ENCODE peak calls at places on chromosomes 6 and 20, in nine cellular contexts. One of them, this sample, is unnamed.
A peak's percentile ranks its signal among the peaks of the same experiment; 100 is the strongest.

GRCh38 chr20:15700147-15700765 is 873.0 kb downstream of the KIF16B start:
- DNase-seq in RCC 7860: no peak
- DNase-seq in glutamatergic neuron: peak; percentile 38
- DNase-seq in GM13976: no peak
- DNase-seq in HAP-1: no peak
- DNase-seq in ACHN: no peak
- DNase-seq in adrenal gland: no peak
- DNase-seq in non-pigmented ciliary epithelial cell: no peak
- DNase-seq in SK-N-MC: no peak
- DNase-seq in this sample: no peak

GRCh38 chr20:53763707-53764415 is 170.2 kb upstream of the ZNF217 start:
- DNase-seq in glutamatergic neuron: no peak
- DNase-seq in RCC 7860: no peak
- DNase-seq in adrenal gland: no peak
- DNase-seq in SK-N-MC: no peak
- DNase-seq in ACHN: no peak
- DNase-seq in HAP-1: peak; percentile 82
- DNase-seq in non-pigmented ciliary epithelial cell: no peak
- DNase-seq in GM13976: no peak
- DNase-seq in this sample: no peak

GRCh38 chr20:32524871-32525501 is 60.1 kb downstream of the NOL4L start:
- DNase-seq in RCC 7860: peak; percentile 36
- DNase-seq in SK-N-MC: no peak
- DNase-seq in GM13976: no peak
- DNase-seq in ACHN: no peak
- DNase-seq in adrenal gland: peak; percentile 84
- DNase-seq in non-pigmented ciliary epithelial cell: no peak
- DNase-seq in glutamatergic neuron: peak; percentile 29
- DNase-seq in HAP-1: no peak
- DNase-seq in this sample: peak; percentile 92

GRCh38 chr6:47392251-47392650 is 82.5 kb upstream of the TNFRSF21 start:
- DNase-seq in HAP-1: no peak
- DNase-seq in SK-N-MC: no peak
- DNase-seq in ACHN: no peak
- DNase-seq in GM13976: no peak
- DNase-seq in RCC 7860: no peak
- DNase-seq in non-pigmented ciliary epithelial cell: no peak
- DNase-seq in adrenal gland: no peak
- DNase-seq in glutamatergic neuron: no peak
- DNase-seq in this sample: no peak

GRCh38 chr6:138086573-138087196 is 20.5 kb downstream of the PERP start:
- DNase-seq in adrenal gland: no peak
- DNase-seq in SK-N-MC: no peak
- DNase-seq in ACHN: no peak
- DNase-seq in glutamatergic neuron: no peak
- DNase-seq in non-pigmented ciliary epithelial cell: peak; percentile 42
- DNase-seq in RCC 7860: no peak
- DNase-seq in HAP-1: no peak
- DNase-seq in GM13976: no peak
- DNase-seq in this sample: no peak

GRCh38 chr6:40710626-40711354 is 123.6 kb upstream of the LRFN2 start:
- DNase-seq in SK-N-MC: no peak
- DNase-seq in glutamatergic neuron: no peak
- DNase-seq in ACHN: no peak
- DNase-seq in HAP-1: no peak
- DNase-seq in non-pigmented ciliary epithelial cell: no peak
- DNase-seq in RCC 7860: no peak
- DNase-seq in GM13976: no peak
- DNase-seq in adrenal gland: no peak
- DNase-seq in this sample: no peak

GRCh38 chr6:40815731-40816130 is 223.3 kb downstream of the UNC5CL start:
- DNase-seq in RCC 7860: no peak
- DNase-seq in glutamatergic neuron: no peak
- DNase-seq in adrenal gland: no peak
- DNase-seq in SK-N-MC: no peak
- DNase-seq in ACHN: no peak
- DNase-seq in HAP-1: no peak
- DNase-seq in non-pigmented ciliary epithelial cell: no peak
- DNase-seq in GM13976: no peak
- DNase-seq in this sample: no peak

GRCh38 chr20:62350098-62350628 is 16.9 kb downstream of the LAMA5 start:
- DNase-seq in glutamatergic neuron: peak; percentile 14
- DNase-seq in GM13976: no peak
- DNase-seq in ACHN: peak; percentile 55
- DNase-seq in non-pigmented ciliary epithelial cell: no peak
- DNase-seq in SK-N-MC: no peak
- DNase-seq in RCC 7860: peak; percentile 24
- DNase-seq in HAP-1: no peak
- DNase-seq in adrenal gland: no peak
- DNase-seq in this sample: peak; percentile 88

GRCh38 chr6:125913864-125914351 is 42.7 kb upstream of the HINT3 start:
- DNase-seq in RCC 7860: peak; percentile 36
- DNase-seq in GM13976: no peak
- DNase-seq in adrenal gland: peak; percentile 56
- DNase-seq in ACHN: peak; percentile 87
- DNase-seq in HAP-1: peak; percentile 49
- DNase-seq in SK-N-MC: no peak
- DNase-seq in non-pigmented ciliary epithelial cell: peak; percentile 89
- DNase-seq in glutamatergic neuron: no peak
- DNase-seq in this sample: no peak

GRCh38 chr6:51936536-51936935 is 150.9 kb downstream of the PKHD1 start:
- DNase-seq in HAP-1: peak; percentile 23
- DNase-seq in adrenal gland: no peak
- DNase-seq in GM13976: no peak
- DNase-seq in SK-N-MC: no peak
- DNase-seq in glutamatergic neuron: no peak
- DNase-seq in non-pigmented ciliary epithelial cell: no peak
- DNase-seq in RCC 7860: no peak
- DNase-seq in ACHN: no peak
- DNase-seq in this sample: no peak

GRCh38 chr6:140105857-140106256 is 731.4 kb upstream of the CITED2 start:
- DNase-seq in GM13976: no peak
- DNase-seq in HAP-1: peak; percentile 49
- DNase-seq in glutamatergic neuron: peak; percentile 17
- DNase-seq in RCC 7860: no peak
- DNase-seq in SK-N-MC: peak; percentile 61
- DNase-seq in ACHN: peak; percentile 20
- DNase-seq in non-pigmented ciliary epithelial cell: no peak
- DNase-seq in adrenal gland: no peak
- DNase-seq in this sample: peak; percentile 33

GRCh38 chr20:4160761-4161305 is 145.5 kb upstream of the RNF24 start:
- DNase-seq in SK-N-MC: peak; percentile 32
- DNase-seq in glutamatergic neuron: peak; percentile 63
- DNase-seq in GM13976: no peak
- DNase-seq in adrenal gland: peak; percentile 50
- DNase-seq in ACHN: no peak
- DNase-seq in RCC 7860: peak; percentile 44
- DNase-seq in HAP-1: no peak
- DNase-seq in non-pigmented ciliary epithelial cell: no peak
- DNase-seq in this sample: peak; percentile 63

GRCh38 chr6:158813032-158813431 is 6.1 kb downstream of the EZR start:
- DNase-seq in GM13976: no peak
- DNase-seq in non-pigmented ciliary epithelial cell: no peak
- DNase-seq in glutamatergic neuron: no peak
- DNase-seq in adrenal gland: peak; percentile 18
- DNase-seq in ACHN: no peak
- DNase-seq in HAP-1: no peak
- DNase-seq in RCC 7860: no peak
- DNase-seq in SK-N-MC: no peak
- DNase-seq in this sample: no peak

GRCh38 chr6:32627831-32628230 is 9.4 kb upstream of the HLA-DQA1 start:
- DNase-seq in non-pigmented ciliary epithelial cell: peak; percentile 9
- DNase-seq in HAP-1: no peak
- DNase-seq in adrenal gland: peak; percentile 60
- DNase-seq in glutamatergic neuron: no peak
- DNase-seq in ACHN: peak; percentile 35
- DNase-seq in SK-N-MC: no peak
- DNase-seq in RCC 7860: no peak
- DNase-seq in GM13976: peak; percentile 37
- DNase-seq in this sample: peak; percentile 32

GRCh38 chr6:5084787-5085637 is at the start of gene PPP1R3G:
- DNase-seq in HAP-1: peak; percentile 43
- DNase-seq in RCC 7860: no peak
- DNase-seq in ACHN: peak; percentile 66
- DNase-seq in non-pigmented ciliary epithelial cell: no peak
- DNase-seq in SK-N-MC: no peak
- DNase-seq in adrenal gland: peak; percentile 78
- DNase-seq in glutamatergic neuron: peak; percentile 48
- DNase-seq in GM13976: peak; percentile 76
- DNase-seq in this sample: peak; percentile 33

GRCh38 chr20:43904195-43904594 is 10.5 kb upstream of the TOX2 start:
- DNase-seq in non-pigmented ciliary epithelial cell: no peak
- DNase-seq in adrenal gland: no peak
- DNase-seq in RCC 7860: no peak
- DNase-seq in glutamatergic neuron: no peak
- DNase-seq in SK-N-MC: no peak
- DNase-seq in ACHN: no peak
- DNase-seq in HAP-1: peak; percentile 65
- DNase-seq in GM13976: no peak
- DNase-seq in this sample: no peak

GRCh38 chr20:49674383-49675352 is 39.0 kb downstream of the B4GALT5 start:
- DNase-seq in HAP-1: peak; percentile 62
- DNase-seq in GM13976: no peak
- DNase-seq in SK-N-MC: no peak
- DNase-seq in glutamatergic neuron: no peak
- DNase-seq in adrenal gland: no peak
- DNase-seq in non-pigmented ciliary epithelial cell: no peak
- DNase-seq in ACHN: peak; percentile 91
- DNase-seq in RCC 7860: peak; percentile 94
- DNase-seq in this sample: no peak

GRCh38 chr20:38805502-38805957 is at the start of gene PPP1R16B:
- DNase-seq in non-pigmented ciliary epithelial cell: no peak
- DNase-seq in RCC 7860: no peak
- DNase-seq in ACHN: no peak
- DNase-seq in SK-N-MC: no peak
- DNase-seq in adrenal gland: peak; percentile 36
- DNase-seq in GM13976: peak; percentile 88
- DNase-seq in HAP-1: peak; percentile 83
- DNase-seq in glutamatergic neuron: peak; percentile 71
- DNase-seq in this sample: peak; percentile 33

GRCh38 chr6:69421986-69422385 is 374.8 kb downstream of the LMBRD1 start:
- DNase-seq in non-pigmented ciliary epithelial cell: no peak
- DNase-seq in GM13976: no peak
- DNase-seq in RCC 7860: no peak
- DNase-seq in adrenal gland: no peak
- DNase-seq in glutamatergic neuron: no peak
- DNase-seq in SK-N-MC: no peak
- DNase-seq in HAP-1: no peak
- DNase-seq in ACHN: no peak
- DNase-seq in this sample: no peak

GRCh38 chr20:17556842-17557674 is 12.8 kb upstream of the DSTN start:
- DNase-seq in ACHN: no peak
- DNase-seq in RCC 7860: no peak
- DNase-seq in GM13976: no peak
- DNase-seq in non-pigmented ciliary epithelial cell: no peak
- DNase-seq in adrenal gland: peak; percentile 79
- DNase-seq in HAP-1: no peak
- DNase-seq in SK-N-MC: no peak
- DNase-seq in glutamatergic neuron: no peak
- DNase-seq in this sample: peak; percentile 95

GRCh38 chr20:37781626-37782025 is 87.8 kb downstream of the CTNNBL1 start:
- DNase-seq in non-pigmented ciliary epithelial cell: no peak
- DNase-seq in GM13976: no peak
- DNase-seq in adrenal gland: no peak
- DNase-seq in glutamatergic neuron: no peak
- DNase-seq in SK-N-MC: no peak
- DNase-seq in RCC 7860: no peak
- DNase-seq in HAP-1: no peak
- DNase-seq in ACHN: no peak
- DNase-seq in this sample: no peak

GRCh38 chr6:36853325-36853724 is 14.1 kb upstream of the CPNE5 start:
- DNase-seq in glutamatergic neuron: no peak
- DNase-seq in ACHN: no peak
- DNase-seq in non-pigmented ciliary epithelial cell: peak; percentile 59
- DNase-seq in RCC 7860: peak; percentile 50
- DNase-seq in SK-N-MC: no peak
- DNase-seq in HAP-1: no peak
- DNase-seq in GM13976: no peak
- DNase-seq in adrenal gland: peak; percentile 50
- DNase-seq in this sample: no peak

GRCh38 chr6:33314943-33315752 is 1.3 kb upstream of the TAPBP start:
- DNase-seq in SK-N-MC: no peak
- DNase-seq in non-pigmented ciliary epithelial cell: no peak
- DNase-seq in GM13976: peak; percentile 31
- DNase-seq in glutamatergic neuron: no peak
- DNase-seq in ACHN: no peak
- DNase-seq in RCC 7860: no peak
- DNase-seq in HAP-1: no peak
- DNase-seq in adrenal gland: peak; percentile 70
- DNase-seq in this sample: peak; percentile 83

GRCh38 chr20:25252686-25253421 is 5.0 kb downstream of the PYGB start:
- DNase-seq in HAP-1: peak; percentile 81
- DNase-seq in RCC 7860: no peak
- DNase-seq in GM13976: no peak
- DNase-seq in non-pigmented ciliary epithelial cell: no peak
- DNase-seq in glutamatergic neuron: no peak
- DNase-seq in adrenal gland: no peak
- DNase-seq in SK-N-MC: no peak
- DNase-seq in ACHN: no peak
- DNase-seq in this sample: no peak

GRCh38 chr20:32749914-32750637 is 6.8 kb upstream of the COMMD7 start:
- DNase-seq in adrenal gland: no peak
- DNase-seq in non-pigmented ciliary epithelial cell: no peak
- DNase-seq in GM13976: no peak
- DNase-seq in HAP-1: peak; percentile 71
- DNase-seq in glutamatergic neuron: peak; percentile 35
- DNase-seq in RCC 7860: no peak
- DNase-seq in SK-N-MC: no peak
- DNase-seq in ACHN: no peak
- DNase-seq in this sample: no peak

GRCh38 chr20:44407402-44408184 is 52.1 kb downstream of the HNF4A start:
- DNase-seq in glutamatergic neuron: no peak
- DNase-seq in non-pigmented ciliary epithelial cell: no peak
- DNase-seq in GM13976: no peak
- DNase-seq in HAP-1: no peak
- DNase-seq in RCC 7860: peak; percentile 35
- DNase-seq in ACHN: peak; percentile 30
- DNase-seq in adrenal gland: peak; percentile 72
- DNase-seq in SK-N-MC: no peak
- DNase-seq in this sample: no peak

GRCh38 chr20:62816031-62816878 is 595 bp upstream of the COL9A3 start:
- DNase-seq in SK-N-MC: no peak
- DNase-seq in RCC 7860: no peak
- DNase-seq in glutamatergic neuron: no peak
- DNase-seq in ACHN: no peak
- DNase-seq in non-pigmented ciliary epithelial cell: no peak
- DNase-seq in HAP-1: peak; percentile 36
- DNase-seq in GM13976: no peak
- DNase-seq in adrenal gland: no peak
- DNase-seq in this sample: no peak

GRCh38 chr6:13302751-13303667 is 25.3 kb downstream of the TBC1D7 start:
- DNase-seq in ACHN: peak; percentile 68
- DNase-seq in RCC 7860: peak; percentile 96
- DNase-seq in adrenal gland: peak; percentile 82
- DNase-seq in SK-N-MC: no peak
- DNase-seq in glutamatergic neuron: no peak
- DNase-seq in GM13976: peak; percentile 73
- DNase-seq in non-pigmented ciliary epithelial cell: peak; percentile 94
- DNase-seq in HAP-1: no peak
- DNase-seq in this sample: peak; percentile 15

GRCh38 chr20:37529968-37530600 is 2.4 kb upstream of the BLCAP start:
- DNase-seq in RCC 7860: no peak
- DNase-seq in GM13976: no peak
- DNase-seq in ACHN: no peak
- DNase-seq in non-pigmented ciliary epithelial cell: no peak
- DNase-seq in glutamatergic neuron: no peak
- DNase-seq in adrenal gland: peak; percentile 10
- DNase-seq in SK-N-MC: no peak
- DNase-seq in HAP-1: peak; percentile 4
- DNase-seq in this sample: no peak

GRCh38 chr6:81511423-81511822 is 241.1 kb downstream of the TENT5A start:
- DNase-seq in SK-N-MC: no peak
- DNase-seq in non-pigmented ciliary epithelial cell: no peak
- DNase-seq in HAP-1: no peak
- DNase-seq in adrenal gland: no peak
- DNase-seq in glutamatergic neuron: no peak
- DNase-seq in GM13976: no peak
- DNase-seq in ACHN: no peak
- DNase-seq in RCC 7860: no peak
- DNase-seq in this sample: no peak

GRCh38 chr6:157226026-157226639 is 97.2 kb downstream of the TMEM242 start:
- DNase-seq in non-pigmented ciliary epithelial cell: no peak
- DNase-seq in ACHN: no peak
- DNase-seq in adrenal gland: peak; percentile 68
- DNase-seq in RCC 7860: no peak
- DNase-seq in HAP-1: no peak
- DNase-seq in GM13976: no peak
- DNase-seq in SK-N-MC: no peak
- DNase-seq in glutamatergic neuron: no peak
- DNase-seq in this sample: no peak

This sample was measured in thyroid gland.